ENCODE peak calls at places on chromosomes 2 and 18, in nine cellular contexts. D is HTR-8/SVneo; J is nephron progenitor cell; A is cardiac fibroblast; X is Daoy; S is Calu3; C is activated naive CD8-positive, alpha-beta T cell treated with anti-CD3 and anti-CD28 coated beads for 36 hours; G is cardiac muscle cell; H is A549. K is an unnamed sample.

GRCh38 chr2:118046628-118047210 is 32.8 kb upstream of the CCDC93 start:
- DNase-seq in D (peak; percentile 39), J (no peak), A (peak; percentile 67), X (peak; percentile 31), S (no peak), C (no peak), G (peak; percentile 68), H (peak; percentile 48), K (no peak)

GRCh38 chr18:79884963-79885728 is 66.3 kb downstream of the SLC66A2 start:
- DNase-seq in D (no peak), J (no peak), A (no peak), X (no peak), S (no peak), C (no peak), G (no peak), H (no peak), K (no peak)

GRCh38 chr2:240364582-240364960 is 70.9 kb upstream of the GPC1 start:
- DNase-seq in D (no peak), J (peak; percentile 2), A (no peak), X (no peak), S (no peak), C (no peak), G (no peak), H (no peak), K (no peak)

GRCh38 chr2:205133544-205133943 is 548.8 kb upstream of the NRP2 start:
- DNase-seq in D (no peak), J (no peak), A (peak; percentile 18), X (peak; percentile 2), S (no peak), C (no peak), G (peak; percentile 11), H (no peak), K (no peak)

GRCh38 chr2:145007673-145008263 is 487.8 kb upstream of the ZEB2 start:
- DNase-seq in D (no peak), J (no peak), A (peak; percentile 79), X (peak; percentile 72), S (no peak), C (no peak), G (peak; percentile 84), H (peak; percentile 56), K (no peak)

GRCh38 chr2:11161747-11162146 is 6.5 kb downstream of the SLC66A3 start:
- DNase-seq in D (no peak), J (no peak), A (no peak), X (no peak), S (no peak), C (no peak), G (no peak), H (no peak), K (no peak)

GRCh38 chr2:233414273-233414654 is 60.0 kb downstream of the DGKD start:
- DNase-seq in D (peak; percentile 51), J (no peak), A (no peak), X (peak; percentile 71), S (peak; percentile 55), C (no peak), G (peak; percentile 29), H (peak; percentile 78), K (no peak)

GRCh38 chr2:237714690-237715458 is 83.7 kb upstream of the RBM44 start:
- DNase-seq in D (no peak), J (peak; percentile 42), A (peak; percentile 71), X (no peak), S (peak; percentile 43), C (no peak), G (peak; percentile 66), H (no peak), K (no peak)

GRCh38 chr18:9665311-9665710 is 42.8 kb upstream of the RAB31 start:
- DNase-seq in D (no peak), J (peak; percentile 14), A (no peak), X (no peak), S (no peak), C (no peak), G (no peak), H (no peak), K (no peak)

GRCh38 chr2:48812376-48812775 is 56.9 kb upstream of the LHCGR start:
- DNase-seq in D (no peak), J (no peak), A (no peak), X (no peak), S (no peak), C (no peak), G (no peak), H (no peak), K (no peak)

GRCh38 chr2:165762723-165763122 is 31.3 kb downstream of the GALNT3 start:
- DNase-seq in D (no peak), J (no peak), A (no peak), X (no peak), S (no peak), C (no peak), G (no peak), H (no peak), K (no peak)

GRCh38 chr2:27320958-27321543 is 1.8 kb downstream of the MPV17 start:
- DNase-seq in D (peak; percentile 98), J (no peak), A (peak; percentile 99), X (peak; percentile 99), S (peak; percentile 90), C (no peak), G (peak; percentile 97), H (peak; percentile 98), K (peak; percentile 11)

GRCh38 chr2:241148239-241148638 is 1.0 kb downstream of the PASK start:
- DNase-seq in D (no peak), J (no peak), A (no peak), X (no peak), S (no peak), C (no peak), G (no peak), H (no peak), K (no peak)

GRCh38 chr2:189613650-189614420 is 33.2 kb upstream of the SLC40A1 start:
- DNase-seq in D (peak; percentile 26), J (no peak), A (peak; percentile 62), X (peak; percentile 56), S (no peak), C (no peak), G (peak; percentile 70), H (peak; percentile 37), K (no peak)

GRCh38 chr2:221981918-221982317 is 316.9 kb downstream of the PAX3 start:
- DNase-seq in D (no peak), J (no peak), A (no peak), X (no peak), S (no peak), C (no peak), G (no peak), H (no peak), K (no peak)

GRCh38 chr2:176642074-176642473 is 372.8 kb downstream of the MTX2 start:
- DNase-seq in D (peak; percentile 34), J (no peak), A (peak; percentile 75), X (peak; percentile 24), S (no peak), C (no peak), G (no peak), H (no peak), K (no peak)

GRCh38 chr2:173278794-173279527 is 75.7 kb upstream of the CDCA7 start:
- DNase-seq in D (no peak), J (no peak), A (no peak), X (no peak), S (no peak), C (no peak), G (no peak), H (no peak), K (no peak)

GRCh38 chr18:79386547-79386946 is 9.2 kb upstream of the NFATC1 start:
- DNase-seq in D (no peak), J (no peak), A (no peak), X (no peak), S (no peak), C (no peak), G (no peak), H (no peak), K (no peak)

GRCh38 chr2:239675856-239676715 is 275.3 kb upstream of the HDAC4 start:
- DNase-seq in D (no peak), J (no peak), A (no peak), X (no peak), S (no peak), C (no peak), G (no peak), H (no peak), K (no peak)

GRCh38 chr18:9750606-9751304 is 42.7 kb downstream of the RAB31 start:
- DNase-seq in D (no peak), J (no peak), A (no peak), X (no peak), S (no peak), C (no peak), G (no peak), H (no peak), K (no peak)

GRCh38 chr18:45518770-45519169 is 96.5 kb upstream of the SLC14A2 start:
- DNase-seq in D (no peak), J (no peak), A (no peak), X (peak; percentile 9), S (no peak), C (no peak), G (no peak), H (no peak), K (no peak)

GRCh38 chr2:235026137-235026536 is 74.3 kb downstream of the SH3BP4 start:
- DNase-seq in D (peak; percentile 61), J (no peak), A (peak; percentile 95), X (peak; percentile 92), S (peak; percentile 67), C (no peak), G (peak; percentile 75), H (peak; percentile 83), K (no peak)

GRCh38 chr2:178199334-178199733 is 5.0 kb downstream of the OSBPL6 start:
- DNase-seq in D (no peak), J (no peak), A (no peak), X (no peak), S (no peak), C (no peak), G (no peak), H (no peak), K (no peak)

GRCh38 chr18:24022141-24022540 is 7.6 kb downstream of the TTC39C start:
- DNase-seq in D (no peak), J (no peak), A (peak; percentile 35), X (peak; percentile 23), S (no peak), C (no peak), G (peak; percentile 81), H (no peak), K (no peak)

GRCh38 chr18:22169011-22169888 is at the start of gene GATA6:
- DNase-seq in D (peak; percentile 81), J (peak; percentile 78), A (peak; percentile 89), X (peak; percentile 95), S (peak; percentile 94), C (peak; percentile 65), G (peak; percentile 99), H (peak; percentile 85), K (no peak)

GRCh38 chr2:31922542-31923408 is 88.0 kb downstream of the MEMO1 start:
- DNase-seq in D (no peak), J (no peak), A (no peak), X (no peak), S (no peak), C (no peak), G (no peak), H (no peak), K (no peak)

GRCh38 chr2:168552450-168552856 is 96.4 kb downstream of the CERS6 start:
- DNase-seq in D (no peak), J (no peak), A (no peak), X (no peak), S (peak; percentile 70), C (no peak), G (no peak), H (no peak), K (no peak)

GRCh38 chr2:64019975-64020281 is 700 bp upstream of the VPS54 start:
- DNase-seq in D (no peak), J (no peak), A (no peak), X (no peak), S (no peak), C (no peak), G (no peak), H (no peak), K (no peak)

GRCh38 chr2:85615413-85615728 is 615 bp upstream of the USP39 start:
- DNase-seq in D (no peak), J (no peak), A (no peak), X (no peak), S (no peak), C (no peak), G (no peak), H (no peak), K (no peak)

GRCh38 chr18:59621027-59621426 is 76.2 kb downstream of the CCBE1 start:
- DNase-seq in D (no peak), J (no peak), A (peak; percentile 51), X (peak; percentile 6), S (no peak), C (no peak), G (no peak), H (no peak), K (no peak)

GRCh38 chr2:239267411-239267941 is 133.3 kb downstream of the HDAC4 start:
- DNase-seq in D (no peak), J (no peak), A (peak; percentile 84), X (peak; percentile 90), S (peak; percentile 51), C (peak; percentile 90), G (peak; percentile 91), H (no peak), K (no peak)